ENCODE peak calls at places on chromosomes 4 and X, in four cellular contexts. T, X, U and O are unnamed samples.

GRCh38 chrX:46477435-46477834 is 67.8 kb downstream of the ZNF674 start:
- DNase-seq in T (no peak), X (no peak), U (peak), O (no peak)

GRCh38 chr4:111399523-111400135 is 745.6 kb upstream of the FAM241A start:
- DNase-seq in T (no peak), U (peak), X (no peak), O (no peak)

GRCh38 chr4:43253511-43253910 is 361.0 kb downstream of the GRXCR1 start:
- DNase-seq in U (no peak), X (no peak), T (no peak), O (no peak)

GRCh38 chrX:53377464-53377863 is 45.0 kb downstream of the SMC1A start:
- DNase-seq in X (no peak), T (no peak), U (no peak), O (no peak)

GRCh38 chr4:130309221-130309620 is 1213.3 kb downstream of the C4orf33 start:
- DNase-seq in X (no peak), T (no peak), U (no peak), O (no peak)

GRCh38 chr4:71429962-71430361 is 91.1 kb downstream of the SLC4A4 start:
- DNase-seq in U (no peak), X (no peak), T (no peak), O (no peak)

GRCh38 chr4:102817021-102817605 is 10.2 kb downstream of the UBE2D3 start:
- DNase-seq in X (no peak), U (no peak), T (no peak), O (no peak)

GRCh38 chr4:81030617-81031388 is at the start of gene BMP3:
- DNase-seq in U (no peak), T (no peak), X (no peak), O (peak)

GRCh38 chr4:2961411-2962098 is 1.7 kb downstream of the NOP14 start:
- DNase-seq in X (no peak), T (no peak), U (no peak), O (no peak)

GRCh38 chr4:128285085-128286023 is 2.3 kb downstream of the PGRMC2 start:
- DNase-seq in U (no peak), X (no peak), T (no peak), O (no peak)

GRCh38 chrX:154366666-154367055 is 7.8 kb downstream of the FLNA start:
- DNase-seq in T (no peak), U (no peak), X (no peak), O (no peak)

GRCh38 chr4:181301735-181302380 is 941.3 kb upstream of the TENM3 start:
- DNase-seq in U (peak), T (no peak), X (no peak), O (peak)

GRCh38 chr4:22921891-22922290 is 229.2 kb downstream of the GBA3 start:
- DNase-seq in U (no peak), T (no peak), X (no peak), O (no peak)

GRCh38 chr4:164716901-164717300 is 37.0 kb upstream of the SMIM31 start:
- DNase-seq in T (no peak), X (no peak), U (peak), O (no peak)